ENCODE peak calls at places on chromosome 16, in four cellular contexts. One of them, this sample, is unnamed.

GRCh38 chr16:78289844-78290277 is 190.4 kb downstream of the WWOX start:
- DNase-seq in activated T-cell treated with anti-CD3 and anti-CD28 coated beads for 1 hour: no peak
- DNase-seq in activated CD8-positive, alpha-beta memory T cell treated with anti-CD3 and anti-CD28 coated beads, Interleukin-2, amount 50 U/mL, for 48 hours: no peak
- DNase-seq in left cardiac atrium: no peak
- DNase-seq in this sample: no peak

GRCh38 chr16:1288813-1289479 is 20.5 kb upstream of the UBE2I start:
- DNase-seq in activated CD8-positive, alpha-beta memory T cell treated with anti-CD3 and anti-CD28 coated beads, Interleukin-2, amount 50 U/mL, for 48 hours: no peak
- DNase-seq in left cardiac atrium: no peak
- DNase-seq in activated T-cell treated with anti-CD3 and anti-CD28 coated beads for 1 hour: no peak
- DNase-seq in this sample: no peak

GRCh38 chr16:75621170-75621477 is 2.0 kb downstream of the ADAT1 start:
- DNase-seq in activated CD8-positive, alpha-beta memory T cell treated with anti-CD3 and anti-CD28 coated beads, Interleukin-2, amount 50 U/mL, for 48 hours: no peak
- DNase-seq in activated T-cell treated with anti-CD3 and anti-CD28 coated beads for 1 hour: no peak
- DNase-seq in left cardiac atrium: no peak
- DNase-seq in this sample: no peak

GRCh38 chr16:71610447-71610846 is 15.5 kb upstream of the MARVELD3 start:
- DNase-seq in left cardiac atrium: no peak
- DNase-seq in activated T-cell treated with anti-CD3 and anti-CD28 coated beads for 1 hour: no peak
- DNase-seq in activated CD8-positive, alpha-beta memory T cell treated with anti-CD3 and anti-CD28 coated beads, Interleukin-2, amount 50 U/mL, for 48 hours: no peak
- DNase-seq in this sample: no peak

GRCh38 chr16:49929606-49930005 is 73.7 kb upstream of the ZNF423 start:
- DNase-seq in activated CD8-positive, alpha-beta memory T cell treated with anti-CD3 and anti-CD28 coated beads, Interleukin-2, amount 50 U/mL, for 48 hours: no peak
- DNase-seq in activated T-cell treated with anti-CD3 and anti-CD28 coated beads for 1 hour: no peak
- DNase-seq in left cardiac atrium: no peak
- DNase-seq in this sample: no peak

GRCh38 chr16:20846030-20846429 is 39.7 kb downstream of the REXO5 start:
- DNase-seq in activated CD8-positive, alpha-beta memory T cell treated with anti-CD3 and anti-CD28 coated beads, Interleukin-2, amount 50 U/mL, for 48 hours: no peak
- DNase-seq in left cardiac atrium: no peak
- DNase-seq in activated T-cell treated with anti-CD3 and anti-CD28 coated beads for 1 hour: no peak
- DNase-seq in this sample: no peak

GRCh38 chr16:80198265-80198994 is 342.4 kb upstream of the DYNLRB2 start:
- DNase-seq in left cardiac atrium: no peak
- DNase-seq in activated CD8-positive, alpha-beta memory T cell treated with anti-CD3 and anti-CD28 coated beads, Interleukin-2, amount 50 U/mL, for 48 hours: no peak
- DNase-seq in activated T-cell treated with anti-CD3 and anti-CD28 coated beads for 1 hour: no peak
- DNase-seq in this sample: no peak

GRCh38 chr16:88331989-88332920 is 50.5 kb upstream of the ZNF469 start:
- DNase-seq in activated CD8-positive, alpha-beta memory T cell treated with anti-CD3 and anti-CD28 coated beads, Interleukin-2, amount 50 U/mL, for 48 hours: no peak
- DNase-seq in left cardiac atrium: peak; percentile 46
- DNase-seq in activated T-cell treated with anti-CD3 and anti-CD28 coated beads for 1 hour: no peak
- DNase-seq in this sample: no peak

GRCh38 chr16:50816901-50817555 is 75.1 kb downstream of the CYLD start:
- DNase-seq in activated CD8-positive, alpha-beta memory T cell treated with anti-CD3 and anti-CD28 coated beads, Interleukin-2, amount 50 U/mL, for 48 hours: no peak
- DNase-seq in activated T-cell treated with anti-CD3 and anti-CD28 coated beads for 1 hour: no peak
- DNase-seq in left cardiac atrium: no peak
- DNase-seq in this sample: no peak

GRCh38 chr16:861446-861845 is 60.9 kb upstream of the GNG13 start:
- DNase-seq in activated CD8-positive, alpha-beta memory T cell treated with anti-CD3 and anti-CD28 coated beads, Interleukin-2, amount 50 U/mL, for 48 hours: no peak
- DNase-seq in left cardiac atrium: peak; percentile 6
- DNase-seq in activated T-cell treated with anti-CD3 and anti-CD28 coated beads for 1 hour: no peak
- DNase-seq in this sample: no peak

GRCh38 chr16:79601092-79601977 is 798 bp upstream of the MAF start:
- DNase-seq in left cardiac atrium: peak; percentile 67
- DNase-seq in activated CD8-positive, alpha-beta memory T cell treated with anti-CD3 and anti-CD28 coated beads, Interleukin-2, amount 50 U/mL, for 48 hours: peak; percentile 62
- DNase-seq in activated T-cell treated with anti-CD3 and anti-CD28 coated beads for 1 hour: no peak
- DNase-seq in this sample: peak; percentile 72

GRCh38 chr16:5738586-5738985 is 641.0 kb upstream of the EEF2KMT start:
- DNase-seq in activated T-cell treated with anti-CD3 and anti-CD28 coated beads for 1 hour: no peak
- DNase-seq in left cardiac atrium: no peak
- DNase-seq in activated CD8-positive, alpha-beta memory T cell treated with anti-CD3 and anti-CD28 coated beads, Interleukin-2, amount 50 U/mL, for 48 hours: no peak
- DNase-seq in this sample: no peak

GRCh38 chr16:80084614-80085013 is 456.2 kb upstream of the DYNLRB2 start:
- DNase-seq in activated T-cell treated with anti-CD3 and anti-CD28 coated beads for 1 hour: no peak
- DNase-seq in activated CD8-positive, alpha-beta memory T cell treated with anti-CD3 and anti-CD28 coated beads, Interleukin-2, amount 50 U/mL, for 48 hours: no peak
- DNase-seq in left cardiac atrium: peak; percentile 48
- DNase-seq in this sample: peak; percentile 59

GRCh38 chr16:4593069-4593468 is 21.6 kb downstream of the UBALD1 start:
- DNase-seq in left cardiac atrium: no peak
- DNase-seq in activated CD8-positive, alpha-beta memory T cell treated with anti-CD3 and anti-CD28 coated beads, Interleukin-2, amount 50 U/mL, for 48 hours: no peak
- DNase-seq in activated T-cell treated with anti-CD3 and anti-CD28 coated beads for 1 hour: no peak
- DNase-seq in this sample: no peak

GRCh38 chr16:57882797-57883196 is 80.5 kb upstream of the KIFC3 start:
- DNase-seq in activated T-cell treated with anti-CD3 and anti-CD28 coated beads for 1 hour: no peak
- DNase-seq in activated CD8-positive, alpha-beta memory T cell treated with anti-CD3 and anti-CD28 coated beads, Interleukin-2, amount 50 U/mL, for 48 hours: no peak
- DNase-seq in left cardiac atrium: no peak
- DNase-seq in this sample: no peak

GRCh38 chr16:57268804-57269800 is 15.4 kb downstream of the PLLP start:
- DNase-seq in left cardiac atrium: peak; percentile 87
- DNase-seq in activated CD8-positive, alpha-beta memory T cell treated with anti-CD3 and anti-CD28 coated beads, Interleukin-2, amount 50 U/mL, for 48 hours: no peak
- DNase-seq in activated T-cell treated with anti-CD3 and anti-CD28 coated beads for 1 hour: no peak
- DNase-seq in this sample: no peak

GRCh38 chr16:66932076-66932475 is 2.1 kb downstream of the CIAO2B start:
- DNase-seq in activated CD8-positive, alpha-beta memory T cell treated with anti-CD3 and anti-CD28 coated beads, Interleukin-2, amount 50 U/mL, for 48 hours: no peak
- DNase-seq in activated T-cell treated with anti-CD3 and anti-CD28 coated beads for 1 hour: no peak
- DNase-seq in left cardiac atrium: no peak
- DNase-seq in this sample: no peak

GRCh38 chr16:85659805-85660511 is 28.8 kb downstream of the GINS2 start:
- DNase-seq in activated T-cell treated with anti-CD3 and anti-CD28 coated beads for 1 hour: peak; percentile 52
- DNase-seq in activated CD8-positive, alpha-beta memory T cell treated with anti-CD3 and anti-CD28 coated beads, Interleukin-2, amount 50 U/mL, for 48 hours: peak; percentile 89
- DNase-seq in left cardiac atrium: peak; percentile 71
- DNase-seq in this sample: peak; percentile 55

GRCh38 chr16:48384305-48384981 is 770 bp downstream of the SIAH1 start:
- DNase-seq in activated CD8-positive, alpha-beta memory T cell treated with anti-CD3 and anti-CD28 coated beads, Interleukin-2, amount 50 U/mL, for 48 hours: peak; percentile 65
- DNase-seq in left cardiac atrium: peak; percentile 72
- DNase-seq in activated T-cell treated with anti-CD3 and anti-CD28 coated beads for 1 hour: no peak
- DNase-seq in this sample: peak; percentile 61

GRCh38 chr16:12511308-12511707 is 292.4 kb downstream of the CPPED1 start:
- DNase-seq in left cardiac atrium: no peak
- DNase-seq in activated T-cell treated with anti-CD3 and anti-CD28 coated beads for 1 hour: no peak
- DNase-seq in activated CD8-positive, alpha-beta memory T cell treated with anti-CD3 and anti-CD28 coated beads, Interleukin-2, amount 50 U/mL, for 48 hours: no peak
- DNase-seq in this sample: no peak

GRCh38 chr16:80680839-80681238 is 123.6 kb downstream of the CDYL2 start:
- DNase-seq in activated CD8-positive, alpha-beta memory T cell treated with anti-CD3 and anti-CD28 coated beads, Interleukin-2, amount 50 U/mL, for 48 hours: no peak
- DNase-seq in activated T-cell treated with anti-CD3 and anti-CD28 coated beads for 1 hour: no peak
- DNase-seq in left cardiac atrium: no peak
- DNase-seq in this sample: no peak

GRCh38 chr16:86517652-86518258 is 7.4 kb downstream of the FOXF1 start:
- DNase-seq in activated CD8-positive, alpha-beta memory T cell treated with anti-CD3 and anti-CD28 coated beads, Interleukin-2, amount 50 U/mL, for 48 hours: no peak
- DNase-seq in left cardiac atrium: peak; percentile 68
- DNase-seq in activated T-cell treated with anti-CD3 and anti-CD28 coated beads for 1 hour: no peak
- DNase-seq in this sample: no peak

GRCh38 chr16:70399951-70400350 is 38.9 kb downstream of the ST3GAL2 start:
- DNase-seq in activated CD8-positive, alpha-beta memory T cell treated with anti-CD3 and anti-CD28 coated beads, Interleukin-2, amount 50 U/mL, for 48 hours: no peak
- DNase-seq in activated T-cell treated with anti-CD3 and anti-CD28 coated beads for 1 hour: no peak
- DNase-seq in left cardiac atrium: no peak
- DNase-seq in this sample: no peak

GRCh38 chr16:47026492-47026891 is 53.0 kb upstream of the DNAJA2 start:
- DNase-seq in activated T-cell treated with anti-CD3 and anti-CD28 coated beads for 1 hour: no peak
- DNase-seq in activated CD8-positive, alpha-beta memory T cell treated with anti-CD3 and anti-CD28 coated beads, Interleukin-2, amount 50 U/mL, for 48 hours: no peak
- DNase-seq in left cardiac atrium: no peak
- DNase-seq in this sample: no peak

GRCh38 chr16:12539185-12539929 is 264.3 kb downstream of the CPPED1 start:
- DNase-seq in activated T-cell treated with anti-CD3 and anti-CD28 coated beads for 1 hour: no peak
- DNase-seq in left cardiac atrium: no peak
- DNase-seq in activated CD8-positive, alpha-beta memory T cell treated with anti-CD3 and anti-CD28 coated beads, Interleukin-2, amount 50 U/mL, for 48 hours: no peak
- DNase-seq in this sample: no peak

GRCh38 chr16:29198731-29199521 is 207.6 kb downstream of the NPIPB11 start:
- DNase-seq in activated CD8-positive, alpha-beta memory T cell treated with anti-CD3 and anti-CD28 coated beads, Interleukin-2, amount 50 U/mL, for 48 hours: peak; percentile 44
- DNase-seq in activated T-cell treated with anti-CD3 and anti-CD28 coated beads for 1 hour: no peak
- DNase-seq in left cardiac atrium: no peak
- DNase-seq in this sample: peak; percentile 52

GRCh38 chr16:3020604-3021448 is 658 bp downstream of the TNFRSF12A start:
- DNase-seq in left cardiac atrium: peak; percentile 81
- DNase-seq in activated CD8-positive, alpha-beta memory T cell treated with anti-CD3 and anti-CD28 coated beads, Interleukin-2, amount 50 U/mL, for 48 hours: peak; percentile 76
- DNase-seq in activated T-cell treated with anti-CD3 and anti-CD28 coated beads for 1 hour: peak; percentile 55
- DNase-seq in this sample: peak; percentile 81

GRCh38 chr16:12440233-12440530 is 363.5 kb downstream of the CPPED1 start:
- DNase-seq in activated CD8-positive, alpha-beta memory T cell treated with anti-CD3 and anti-CD28 coated beads, Interleukin-2, amount 50 U/mL, for 48 hours: no peak
- DNase-seq in activated T-cell treated with anti-CD3 and anti-CD28 coated beads for 1 hour: no peak
- DNase-seq in left cardiac atrium: no peak
- DNase-seq in this sample: no peak

GRCh38 chr16:29789775-29790182 is 772 bp upstream of the KIF22 start:
- DNase-seq in left cardiac atrium: no peak
- DNase-seq in activated T-cell treated with anti-CD3 and anti-CD28 coated beads for 1 hour: no peak
- DNase-seq in activated CD8-positive, alpha-beta memory T cell treated with anti-CD3 and anti-CD28 coated beads, Interleukin-2, amount 50 U/mL, for 48 hours: peak; percentile 59
- DNase-seq in this sample: peak; percentile 29

GRCh38 chr16:56742030-56742984 is 12.4 kb downstream of the NUP93 start:
- DNase-seq in activated CD8-positive, alpha-beta memory T cell treated with anti-CD3 and anti-CD28 coated beads, Interleukin-2, amount 50 U/mL, for 48 hours: no peak
- DNase-seq in left cardiac atrium: no peak
- DNase-seq in activated T-cell treated with anti-CD3 and anti-CD28 coated beads for 1 hour: no peak
- DNase-seq in this sample: no peak

GRCh38 chr16:4410335-4411075 is 5.9 kb downstream of the CORO7 start:
- DNase-seq in activated CD8-positive, alpha-beta memory T cell treated with anti-CD3 and anti-CD28 coated beads, Interleukin-2, amount 50 U/mL, for 48 hours: no peak
- DNase-seq in activated T-cell treated with anti-CD3 and anti-CD28 coated beads for 1 hour: no peak
- DNase-seq in left cardiac atrium: peak; percentile 45
- DNase-seq in this sample: peak; percentile 75

GRCh38 chr16:84115919-84116719 is 623 bp downstream of the MBTPS1 start:
- DNase-seq in activated CD8-positive, alpha-beta memory T cell treated with anti-CD3 and anti-CD28 coated beads, Interleukin-2, amount 50 U/mL, for 48 hours: no peak
- DNase-seq in activated T-cell treated with anti-CD3 and anti-CD28 coated beads for 1 hour: peak; percentile 38
- DNase-seq in left cardiac atrium: peak; percentile 42
- DNase-seq in this sample: peak; percentile 49

GRCh38 chr16:15996432-15997109 is 47.2 kb downstream of the ABCC1 start:
- DNase-seq in activated T-cell treated with anti-CD3 and anti-CD28 coated beads for 1 hour: no peak
- DNase-seq in left cardiac atrium: peak; percentile 60
- DNase-seq in activated CD8-positive, alpha-beta memory T cell treated with anti-CD3 and anti-CD28 coated beads, Interleukin-2, amount 50 U/mL, for 48 hours: no peak
- DNase-seq in this sample: peak; percentile 80

GRCh38 chr16:9119795-9120194 is 28.4 kb downstream of the HAPSTR1 start:
- DNase-seq in activated CD8-positive, alpha-beta memory T cell treated with anti-CD3 and anti-CD28 coated beads, Interleukin-2, amount 50 U/mL, for 48 hours: no peak
- DNase-seq in left cardiac atrium: no peak
- DNase-seq in activated T-cell treated with anti-CD3 and anti-CD28 coated beads for 1 hour: no peak
- DNase-seq in this sample: no peak

GRCh38 chr16:58392215-58393137 is at the start of gene GINS3:
- DNase-seq in activated CD8-positive, alpha-beta memory T cell treated with anti-CD3 and anti-CD28 coated beads, Interleukin-2, amount 50 U/mL, for 48 hours: peak; percentile 91
- DNase-seq in left cardiac atrium: peak; percentile 92
- DNase-seq in activated T-cell treated with anti-CD3 and anti-CD28 coated beads for 1 hour: peak; percentile 69
- DNase-seq in this sample: peak; percentile 88

GRCh38 chr16:89115216-89115949 is 21.7 kb downstream of the ACSF3 start:
- DNase-seq in activated CD8-positive, alpha-beta memory T cell treated with anti-CD3 and anti-CD28 coated beads, Interleukin-2, amount 50 U/mL, for 48 hours: peak; percentile 87
- DNase-seq in activated T-cell treated with anti-CD3 and anti-CD28 coated beads for 1 hour: peak; percentile 79
- DNase-seq in left cardiac atrium: peak; percentile 80
- DNase-seq in this sample: no peak

GRCh38 chr16:56423584-56424403 is 1.6 kb downstream of the AMFR start:
- DNase-seq in activated T-cell treated with anti-CD3 and anti-CD28 coated beads for 1 hour: no peak
- DNase-seq in activated CD8-positive, alpha-beta memory T cell treated with anti-CD3 and anti-CD28 coated beads, Interleukin-2, amount 50 U/mL, for 48 hours: no peak
- DNase-seq in left cardiac atrium: no peak
- DNase-seq in this sample: no peak

GRCh38 chr16:10031955-10032354 is 150.3 kb downstream of the GRIN2A start:
- DNase-seq in activated T-cell treated with anti-CD3 and anti-CD28 coated beads for 1 hour: no peak
- DNase-seq in activated CD8-positive, alpha-beta memory T cell treated with anti-CD3 and anti-CD28 coated beads, Interleukin-2, amount 50 U/mL, for 48 hours: no peak
- DNase-seq in left cardiac atrium: no peak
- DNase-seq in this sample: no peak

This sample was measured in ovary.